ENCODE peak calls at places on chromosomes 3 and 15, in four cellular contexts. One of them, this sample, is unnamed.

GRCh38 chr3:48345946-48346572 is 12.6 kb upstream of the SPINK8 start:
- DNase-seq in breast epithelium: no peak
- DNase-seq in thoracic aorta: no peak
- DNase-seq in heart right ventricle: no peak
- DNase-seq in this sample: no peak

GRCh38 chr15:59278120-59278519 is 71.5 kb downstream of the LDHAL6B start:
- DNase-seq in heart right ventricle: no peak
- DNase-seq in breast epithelium: no peak
- DNase-seq in thoracic aorta: no peak
- DNase-seq in this sample: no peak

GRCh38 chr3:150253622-150254021 is 154.5 kb upstream of the TSC22D2 start:
- DNase-seq in heart right ventricle: peak; percentile 19
- DNase-seq in breast epithelium: no peak
- DNase-seq in thoracic aorta: no peak
- DNase-seq in this sample: no peak

GRCh38 chr3:52005571-52005986 is 9.9 kb upstream of the RPL29 start:
- DNase-seq in heart right ventricle: peak; percentile 76
- DNase-seq in thoracic aorta: no peak
- DNase-seq in breast epithelium: peak; percentile 43
- DNase-seq in this sample: peak; percentile 71

GRCh38 chr3:52527732-52528595 is 5.7 kb downstream of the NT5DC2 start:
- DNase-seq in breast epithelium: no peak
- DNase-seq in thoracic aorta: no peak
- DNase-seq in heart right ventricle: no peak
- DNase-seq in this sample: no peak

GRCh38 chr3:83002869-83003445 is 1241.5 kb upstream of the GBE1 start:
- DNase-seq in breast epithelium: no peak
- DNase-seq in heart right ventricle: no peak
- DNase-seq in thoracic aorta: no peak
- DNase-seq in this sample: no peak

GRCh38 chr15:63596666-63597032 is 538 bp upstream of the FBXL22 start:
- DNase-seq in thoracic aorta: no peak
- DNase-seq in breast epithelium: no peak
- DNase-seq in heart right ventricle: no peak
- DNase-seq in this sample: no peak

GRCh38 chr3:114310701-114311100 is 16.9 kb downstream of the TIGIT start:
- DNase-seq in heart right ventricle: no peak
- DNase-seq in thoracic aorta: no peak
- DNase-seq in breast epithelium: no peak
- DNase-seq in this sample: no peak

GRCh38 chr15:52227456-52227855 is 36.3 kb upstream of the GNB5 start:
- DNase-seq in heart right ventricle: peak; percentile 63
- DNase-seq in thoracic aorta: peak; percentile 19
- DNase-seq in breast epithelium: peak; percentile 60
- DNase-seq in this sample: no peak

GRCh38 chr3:189593581-189593980 is 37.6 kb upstream of the TP63 start:
- DNase-seq in heart right ventricle: no peak
- DNase-seq in thoracic aorta: no peak
- DNase-seq in breast epithelium: no peak
- DNase-seq in this sample: no peak

GRCh38 chr15:38868326-38869114 is 303.9 kb upstream of the RASGRP1 start:
- DNase-seq in thoracic aorta: peak; percentile 11
- DNase-seq in breast epithelium: peak; percentile 26
- DNase-seq in heart right ventricle: no peak
- DNase-seq in this sample: no peak

GRCh38 chr3:134650431-134651346 is at the start of gene KY:
- DNase-seq in breast epithelium: no peak
- DNase-seq in thoracic aorta: no peak
- DNase-seq in heart right ventricle: peak; percentile 48
- DNase-seq in this sample: peak; percentile 36

DNA sequence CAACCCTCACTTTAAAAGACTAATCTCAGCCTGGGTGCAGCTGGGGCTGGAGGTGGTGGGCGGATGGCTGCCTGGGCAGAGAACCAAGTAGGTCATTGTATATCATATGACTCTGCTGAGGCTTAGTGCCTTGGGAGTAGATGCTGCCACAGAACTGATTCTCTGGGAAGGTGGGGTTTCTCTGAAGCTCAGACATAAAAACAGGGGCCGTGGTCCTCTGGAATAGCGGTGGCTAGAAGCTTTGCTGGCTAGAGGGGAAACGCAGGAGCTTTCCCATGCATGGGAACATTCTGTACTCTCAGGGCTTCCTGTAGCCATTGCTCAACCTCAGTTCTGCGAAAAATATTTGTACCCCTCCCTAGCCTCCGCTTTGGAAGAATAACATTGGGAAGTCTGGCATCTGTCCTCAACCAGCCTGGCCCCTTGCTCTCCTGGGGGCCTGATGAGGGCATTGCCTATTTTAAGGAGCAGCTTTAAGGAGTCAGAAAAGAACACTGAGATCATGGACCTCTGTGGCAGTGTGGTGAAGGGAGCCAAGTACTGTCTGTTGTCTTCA is 14.7 kb downstream of the TIMP4 start:
- DNase-seq in heart right ventricle: peak; percentile 54
- DNase-seq in thoracic aorta: peak; percentile 74
- DNase-seq in breast epithelium: peak; percentile 87
- DNase-seq in this sample: no peak
- H3K27ac ChIP-seq in heart right ventricle: peak overlapping the region; percentile 86
- H3K27ac ChIP-seq in thoracic aorta: peak overlapping the region; percentile 97
- H3K27ac ChIP-seq in breast epithelium: peak overlapping the region; percentile 95
- H3K27ac ChIP-seq in this sample: peak overlapping the region; percentile 58

GRCh38 chr15:74869726-74870407 is 3.3 kb downstream of the SCAMP2 start:
- DNase-seq in thoracic aorta: no peak
- DNase-seq in breast epithelium: peak; percentile 56
- DNase-seq in heart right ventricle: peak; percentile 81
- DNase-seq in this sample: peak; percentile 41
- H3K27ac ChIP-seq in thoracic aorta: no peak overlapping the region
- H3K27ac ChIP-seq in breast epithelium: peak overlapping the region; percentile 82
- H3K27ac ChIP-seq in heart right ventricle: peak overlapping the region; percentile 69
- H3K27ac ChIP-seq in this sample: peak overlapping the region; percentile 83

DNA sequence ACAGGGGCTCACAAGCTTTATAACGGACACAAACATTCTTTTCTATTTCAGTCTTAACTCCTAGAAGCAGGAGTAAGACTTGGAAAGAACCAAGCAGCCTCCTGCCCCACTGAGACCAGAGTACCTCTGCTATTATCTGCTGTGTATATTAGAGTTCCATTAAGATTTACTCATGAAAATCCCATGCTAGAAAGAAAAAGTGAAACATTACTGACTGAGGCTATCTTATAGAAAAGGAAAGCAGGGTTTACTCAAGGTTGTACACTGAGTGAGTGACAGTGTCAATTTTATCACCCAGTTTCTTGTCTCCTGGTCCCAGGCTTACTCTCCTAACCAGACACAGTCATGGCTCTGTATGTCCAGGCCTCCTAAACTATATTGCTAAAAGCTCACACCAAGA is 97.9 kb upstream of the SOX2 start:
- DNase-seq in thoracic aorta: no peak
- DNase-seq in heart right ventricle: no peak
- DNase-seq in breast epithelium: no peak
- DNase-seq in this sample: no peak
- H3K27ac ChIP-seq in thoracic aorta: no peak overlapping the region
- H3K27ac ChIP-seq in heart right ventricle: no peak overlapping the region
- H3K27ac ChIP-seq in breast epithelium: no peak overlapping the region
- H3K27ac ChIP-seq in this sample: peak overlapping the region; percentile 67

GRCh38 chr3:154242766-154243165 is 81.5 kb downstream of the DHX36 start:
- DNase-seq in thoracic aorta: no peak
- DNase-seq in heart right ventricle: no peak
- DNase-seq in breast epithelium: no peak
- DNase-seq in this sample: no peak

GRCh38 chr3:154247806-154248480 is 76.3 kb downstream of the DHX36 start:
- DNase-seq in thoracic aorta: no peak
- DNase-seq in breast epithelium: no peak
- DNase-seq in heart right ventricle: no peak
- DNase-seq in this sample: no peak

GRCh38 chr3:154243353-154243752 is 80.9 kb downstream of the DHX36 start:
- DNase-seq in heart right ventricle: no peak
- DNase-seq in thoracic aorta: no peak
- DNase-seq in breast epithelium: no peak
- DNase-seq in this sample: no peak

GRCh38 chr3:154241496-154241895 is 82.8 kb downstream of the DHX36 start:
- DNase-seq in heart right ventricle: no peak
- DNase-seq in breast epithelium: no peak
- DNase-seq in thoracic aorta: no peak
- DNase-seq in this sample: no peak

GRCh38 chr3:154244644-154245043 is 79.6 kb downstream of the DHX36 start:
- DNase-seq in thoracic aorta: no peak
- DNase-seq in breast epithelium: no peak
- DNase-seq in heart right ventricle: peak; percentile 16
- DNase-seq in this sample: no peak
- H3K27ac ChIP-seq in thoracic aorta: peak overlapping the region; percentile 71
- H3K27ac ChIP-seq in breast epithelium: no peak overlapping the region
- H3K27ac ChIP-seq in heart right ventricle: no peak overlapping the region
- H3K27ac ChIP-seq in this sample: no peak overlapping the region

GRCh38 chr15:70765504-70766281 is 2.3 kb upstream of the UACA start:
- DNase-seq in heart right ventricle: no peak
- DNase-seq in thoracic aorta: no peak
- DNase-seq in breast epithelium: no peak
- DNase-seq in this sample: no peak
- H3K27ac ChIP-seq in heart right ventricle: no peak overlapping the region
- H3K27ac ChIP-seq in thoracic aorta: no peak overlapping the region
- H3K27ac ChIP-seq in breast epithelium: peak overlapping the region; percentile 0
- H3K27ac ChIP-seq in this sample: no peak overlapping the region

GRCh38 chr15:55279746-55280351 is 9.8 kb downstream of the RAB27A start:
- DNase-seq in breast epithelium: no peak
- DNase-seq in thoracic aorta: no peak
- DNase-seq in heart right ventricle: no peak
- DNase-seq in this sample: no peak

GRCh38 chr15:55279100-55279745 is 10.4 kb downstream of the RAB27A start:
- DNase-seq in thoracic aorta: no peak
- DNase-seq in heart right ventricle: no peak
- DNase-seq in breast epithelium: no peak
- DNase-seq in this sample: no peak

GRCh38 chr15:55282284-55282833 is 7.3 kb downstream of the RAB27A start:
- DNase-seq in breast epithelium: no peak
- DNase-seq in thoracic aorta: no peak
- DNase-seq in heart right ventricle: no peak
- DNase-seq in this sample: no peak

GRCh38 chr15:55283295-55284147 is 6.1 kb downstream of the RAB27A start:
- DNase-seq in heart right ventricle: no peak
- DNase-seq in thoracic aorta: no peak
- DNase-seq in breast epithelium: no peak
- DNase-seq in this sample: no peak

GRCh38 chr15:55281517-55282227 is 7.9 kb downstream of the RAB27A start:
- DNase-seq in heart right ventricle: no peak
- DNase-seq in thoracic aorta: no peak
- DNase-seq in breast epithelium: no peak
- DNase-seq in this sample: no peak
- H3K27ac ChIP-seq in heart right ventricle: no peak overlapping the region
- H3K27ac ChIP-seq in thoracic aorta: peak overlapping the region; percentile 30
- H3K27ac ChIP-seq in breast epithelium: no peak overlapping the region
- H3K27ac ChIP-seq in this sample: no peak overlapping the region

GRCh38 chr3:172129534-172129867 is 90.1 kb downstream of the FNDC3B start:
- DNase-seq in breast epithelium: no peak
- DNase-seq in heart right ventricle: no peak
- DNase-seq in thoracic aorta: no peak
- DNase-seq in this sample: no peak

GRCh38 chr3:172126741-172127140 is 87.4 kb downstream of the FNDC3B start:
- DNase-seq in thoracic aorta: no peak
- DNase-seq in breast epithelium: no peak
- DNase-seq in heart right ventricle: no peak
- DNase-seq in this sample: no peak

GRCh38 chr3:172128852-172129251 is 89.5 kb downstream of the FNDC3B start:
- DNase-seq in breast epithelium: no peak
- DNase-seq in thoracic aorta: no peak
- DNase-seq in heart right ventricle: no peak
- DNase-seq in this sample: no peak

GRCh38 chr3:172127141-172127540 is 87.8 kb downstream of the FNDC3B start:
- DNase-seq in breast epithelium: no peak
- DNase-seq in heart right ventricle: no peak
- DNase-seq in thoracic aorta: no peak
- DNase-seq in this sample: no peak

DNA sequence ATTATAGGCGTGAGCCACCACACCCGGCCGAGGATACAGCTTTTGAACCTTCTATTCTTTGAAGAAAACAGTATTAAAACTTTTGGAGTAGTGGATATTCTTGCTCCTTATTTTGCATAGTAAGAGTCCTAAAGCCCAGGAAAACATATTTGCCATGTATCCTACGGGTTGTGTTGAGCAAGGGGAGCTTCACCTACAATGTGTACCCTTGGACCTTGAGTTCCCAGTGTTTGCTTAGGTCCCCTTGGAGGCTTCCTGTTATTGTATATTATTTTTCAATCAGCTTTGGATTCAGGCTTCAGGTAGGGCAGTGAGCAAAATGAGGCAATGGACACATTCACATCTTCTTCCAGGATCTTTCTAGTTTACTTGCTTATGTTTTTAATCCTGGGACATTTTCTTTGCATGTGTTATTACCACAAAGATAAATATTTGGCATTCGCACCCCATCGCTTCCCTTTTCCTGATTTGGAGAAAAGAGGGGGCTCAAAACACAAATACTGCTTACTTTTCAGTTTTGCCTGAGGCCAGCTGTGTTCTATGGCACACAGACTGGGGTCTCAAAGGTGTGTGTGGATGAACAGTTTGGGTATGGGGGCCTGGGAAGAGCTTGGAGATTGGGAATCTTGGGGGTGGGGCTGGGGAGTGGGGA is 88.7 kb downstream of the FNDC3B start:
- DNase-seq in thoracic aorta: no peak
- DNase-seq in breast epithelium: no peak
- DNase-seq in heart right ventricle: no peak
- DNase-seq in this sample: no peak
- H3K27ac ChIP-seq in thoracic aorta: peak overlapping the region; percentile 51
- H3K27ac ChIP-seq in breast epithelium: peak overlapping the region; percentile 79
- H3K27ac ChIP-seq in heart right ventricle: peak overlapping the region; percentile 63
- H3K27ac ChIP-seq in this sample: no peak overlapping the region

GRCh38 chr3:176005564-176005963 is 1146.4 kb downstream of the NAALADL2 start:
- DNase-seq in thoracic aorta: no peak
- DNase-seq in breast epithelium: no peak
- DNase-seq in heart right ventricle: no peak
- DNase-seq in this sample: no peak
- H3K27ac ChIP-seq in thoracic aorta: no peak overlapping the region
- H3K27ac ChIP-seq in breast epithelium: no peak overlapping the region
- H3K27ac ChIP-seq in heart right ventricle: no peak overlapping the region
- H3K27ac ChIP-seq in this sample: no peak overlapping the region

GRCh38 chr15:69593981-69594966 is 141.7 kb downstream of the RPLP1 start:
- DNase-seq in thoracic aorta: peak; percentile 45
- DNase-seq in heart right ventricle: peak; percentile 49
- DNase-seq in breast epithelium: peak; percentile 65
- DNase-seq in this sample: no peak
- H3K27ac ChIP-seq in thoracic aorta: peak overlapping the region; percentile 98
- H3K27ac ChIP-seq in heart right ventricle: peak overlapping the region; percentile 82
- H3K27ac ChIP-seq in breast epithelium: peak overlapping the region; percentile 22
- H3K27ac ChIP-seq in this sample: no peak overlapping the region